ENCODE peak calls at places on chromosome 18, in seven cellular contexts. S, E, L, Q, M, F and A are unnamed samples.

GRCh38 chr18:63508634-63509033 is 31.9 kb downstream of the SERPINB5 start:
- DNase-seq in M (no peak), F (no peak), Q (no peak), L (no peak), S (no peak), E (no peak), A (no peak)

GRCh38 chr18:59846814-59847490 is 52.8 kb upstream of the PMAIP1 start:
- DNase-seq in M (no peak), E (peak), L (no peak), F (peak), Q (no peak), S (no peak), A (peak)

GRCh38 chr18:32284284-32284683 is 94.4 kb downstream of the MEP1B start:
- DNase-seq in S (no peak), L (no peak), F (no peak), Q (no peak), E (peak), M (no peak), A (peak)

GRCh38 chr18:70288851-70289328 is at the start of gene SOCS6:
- DNase-seq in E (peak), S (no peak), L (peak), F (peak), M (peak), Q (no peak), A (peak)

GRCh38 chr18:23547806-23548205 is 38.5 kb downstream of the NPC1 start:
- DNase-seq in S (no peak), F (no peak), E (no peak), L (no peak), Q (no peak), M (no peak), A (peak)

GRCh38 chr18:9321017-9321452 is 13.5 kb upstream of the TWSG1 start:
- DNase-seq in M (no peak), L (peak), S (no peak), Q (no peak), E (peak), F (no peak), A (peak)

GRCh38 chr18:37450434-37451133 is 115.0 kb downstream of the CELF4 start:
- DNase-seq in F (no peak), S (no peak), L (no peak), M (no peak), Q (no peak), E (no peak), A (no peak)

GRCh38 chr18:31230495-31230894 is 67.8 kb upstream of the DSC1 start:
- DNase-seq in L (no peak), S (no peak), Q (no peak), E (peak), F (peak), M (no peak), A (peak)

GRCh38 chr18:52200406-52200805 is 139.6 kb upstream of the DCC start:
- DNase-seq in L (no peak), M (no peak), Q (no peak), S (no peak), E (no peak), F (no peak), A (no peak)